ENCODE peak calls at places on chromosomes 13 and 19, in eight cellular contexts. O, C, I, V, L, G, W and E are unnamed samples.
A peak's percentile ranks its signal among the peaks of the same experiment; 100 is the strongest.

GRCh38 chr13:41200126-41200525 is 5.8 kb upstream of the KBTBD7 start:
- DNase-seq in O (no peak), C (no peak), I (no peak), V (no peak), L (no peak), G (no peak), W (no peak), E (no peak)

GRCh38 chr19:35955881-35956634 is 19.9 kb downstream of the LRFN3 start:
- DNase-seq in O (no peak), C (no peak), I (no peak), V (no peak), L (no peak), G (no peak), W (no peak), E (no peak)

GRCh38 chr19:48338253-48338755 is 13.0 kb downstream of the EMP3 start:
- DNase-seq in O (no peak), C (no peak), I (no peak), V (no peak), L (no peak), G (no peak), W (no peak), E (no peak)

GRCh38 chr19:43841990-43842389 is 14.9 kb downstream of the ZNF283 start:
- DNase-seq in O (no peak), C (no peak), I (no peak), V (no peak), L (no peak), G (no peak), W (no peak), E (no peak)

GRCh38 chr19:45769821-45770191 is 754 bp upstream of the SIX5 start:
- DNase-seq in O (no peak), C (peak; percentile 56), I (peak; percentile 83), V (peak; percentile 65), L (peak; percentile 79), G (no peak), W (no peak), E (no peak)

GRCh38 chr19:18439025-18439909 is 1.3 kb upstream of the ISYNA1 start:
- DNase-seq in O (no peak), C (no peak), I (no peak), V (no peak), L (no peak), G (no peak), W (no peak), E (no peak)

GRCh38 chr19:38734426-38735256 is 9.6 kb downstream of the CAPN12 start:
- DNase-seq in O (no peak), C (no peak), I (peak; percentile 68), V (peak; percentile 56), L (peak; percentile 62), G (no peak), W (no peak), E (no peak)

GRCh38 chr19:16121967-16122366 is 10.3 kb downstream of the RAB8A start:
- DNase-seq in O (no peak), C (no peak), I (no peak), V (no peak), L (peak; percentile 6), G (no peak), W (no peak), E (no peak)

GRCh38 chr19:30406220-30406944 is 34.2 kb downstream of the ZNF536 start:
- DNase-seq in O (no peak), C (peak; percentile 33), I (no peak), V (peak; percentile 16), L (no peak), G (no peak), W (no peak), E (peak; percentile 38)

GRCh38 chr19:30403583-30403982 is 31.4 kb downstream of the ZNF536 start:
- DNase-seq in O (no peak), C (no peak), I (no peak), V (no peak), L (no peak), G (no peak), W (no peak), E (no peak)

GRCh38 chr19:30407310-30407709 is 35.1 kb downstream of the ZNF536 start:
- DNase-seq in O (no peak), C (no peak), I (no peak), V (no peak), L (no peak), G (no peak), W (no peak), E (no peak)

GRCh38 chr19:30402790-30403189 is 30.6 kb downstream of the ZNF536 start:
- DNase-seq in O (no peak), C (no peak), I (no peak), V (no peak), L (no peak), G (no peak), W (no peak), E (no peak)
- H3K4me3 ChIP-seq in O (no peak overlapping the region), C (no peak overlapping the region), I (no peak overlapping the region), V (no peak overlapping the region), L (no peak overlapping the region), G (no peak overlapping the region), W (no peak overlapping the region), E (no peak overlapping the region)

GRCh38 chr13:99198630-99199029 is 2.0 kb upstream of the UBAC2 start:
- DNase-seq in O (no peak), C (no peak), I (no peak), V (no peak), L (no peak), G (no peak), W (no peak), E (no peak)

GRCh38 chr13:99197257-99197651 is 3.4 kb upstream of the UBAC2 start:
- DNase-seq in O (no peak), C (no peak), I (no peak), V (peak; percentile 60), L (no peak), G (no peak), W (no peak), E (no peak)

GRCh38 chr13:99203601-99204579 is 3.2 kb downstream of the UBAC2 start:
- DNase-seq in O (no peak), C (no peak), I (no peak), V (no peak), L (no peak), G (no peak), W (no peak), E (no peak)

GRCh38 chr13:99199541-99200432 is 867 bp upstream of the UBAC2 start:
- DNase-seq in O (no peak), C (no peak), I (peak; percentile 76), V (no peak), L (no peak), G (peak; percentile 39), W (no peak), E (no peak)

GRCh38 chr13:99200433-99201167 is at the start of gene UBAC2:
- DNase-seq in O (peak; percentile 82), C (peak; percentile 98), I (peak; percentile 97), V (peak; percentile 97), L (peak; percentile 98), G (peak; percentile 96), W (peak; percentile 83), E (peak; percentile 93)
- H3K4me1 ChIP-seq in O (peaks cover 12% of the 10 kb centered on the region), C (peaks cover 37% of the 10 kb centered on the region), I (peaks cover 12% of the 10 kb centered on the region), V (peaks cover 56% of the 10 kb centered on the region), L (peaks cover 26% of the 10 kb centered on the region), G (peaks cover 7% of the 10 kb centered on the region), W (peaks cover 46% of the 10 kb centered on the region), E (peaks cover 19% of the 10 kb centered on the region)

GRCh38 chr19:51341066-51341465 is 873 bp downstream of the VSIG10L start:
- DNase-seq in O (no peak), C (no peak), I (no peak), V (no peak), L (peak; percentile 46), G (no peak), W (no peak), E (no peak)

GRCh38 chr19:51339313-51339686 is 2.6 kb downstream of the VSIG10L start:
- DNase-seq in O (no peak), C (no peak), I (peak; percentile 72), V (no peak), L (no peak), G (no peak), W (no peak), E (no peak)

GRCh38 chr19:51338563-51339312 is 3.2 kb downstream of the VSIG10L start:
- DNase-seq in O (peak; percentile 66), C (peak; percentile 82), I (peak; percentile 92), V (peak; percentile 90), L (peak; percentile 85), G (peak; percentile 86), W (peak; percentile 56), E (peak; percentile 92)

GRCh38 chr19:51337861-51338562 is 3.9 kb downstream of the VSIG10L start:
- DNase-seq in O (no peak), C (no peak), I (no peak), V (no peak), L (peak; percentile 30), G (no peak), W (no peak), E (no peak)

DNA sequence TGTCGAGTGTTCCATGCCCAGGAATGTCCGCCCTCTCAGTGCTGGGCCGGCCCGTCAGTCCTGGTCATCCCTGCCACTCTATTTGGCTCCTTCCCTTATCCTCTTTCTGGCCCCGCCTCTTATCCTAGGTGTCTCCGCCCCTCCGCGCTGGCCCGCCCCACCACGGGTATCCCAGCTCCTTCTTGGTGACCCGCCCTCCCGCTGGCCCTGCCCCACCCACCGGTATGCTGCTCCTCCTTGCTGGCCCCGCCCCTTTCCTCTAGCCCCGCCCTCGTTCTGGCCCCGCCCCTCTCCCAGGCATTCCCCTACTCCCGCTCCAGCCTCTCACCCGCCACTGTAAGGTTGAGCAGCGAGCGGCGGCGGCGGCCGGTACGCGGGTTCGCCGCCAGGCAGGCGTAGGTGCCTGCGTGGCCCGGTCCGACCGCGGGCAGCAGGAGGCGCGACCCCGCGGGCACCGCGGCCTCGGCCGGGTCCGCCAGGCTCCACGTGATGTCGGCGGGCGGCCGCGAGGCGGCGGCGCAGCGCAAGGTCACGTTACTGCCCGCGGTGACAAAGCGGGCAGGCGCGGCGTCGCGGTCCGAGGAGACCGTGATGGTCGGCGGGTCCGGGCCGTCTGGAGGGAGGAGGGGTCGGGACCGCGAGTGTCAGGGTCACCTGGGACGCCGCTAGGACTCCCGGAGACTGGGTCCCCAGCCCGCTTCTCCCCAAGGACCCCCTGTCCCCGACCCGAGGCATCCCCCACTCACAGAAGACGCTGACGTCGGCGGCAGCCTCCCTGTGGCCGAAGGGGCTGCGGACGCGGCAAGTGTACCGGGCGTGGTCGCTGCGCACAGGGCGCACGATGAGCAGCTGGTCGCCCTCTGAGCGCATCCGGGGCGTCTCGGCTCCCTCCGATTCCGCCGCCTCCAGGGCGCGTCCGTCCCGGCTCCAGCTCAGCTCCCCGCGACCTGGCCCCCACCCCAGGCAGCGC is 2.0 kb downstream of the VSIG10L start:
- DNase-seq in O (peak; percentile 99), C (peak; percentile 99), I (peak; percentile 100), V (peak; percentile 99), L (peak; percentile 98), G (peak; percentile 97), W (peak; percentile 91), E (peak; percentile 100)
- TF ChIP-seq CTCF in O (peak; percentile 24), C (peak; percentile 21), I (no peak), V (peak; percentile 24), L (peak; percentile 22), G (peak; percentile 20), W (peak; percentile 9), E (no peak)

GRCh38 chr13:30848332-30849027 is 57.6 kb upstream of the MEDAG start:
- DNase-seq in O (no peak), C (no peak), I (no peak), V (no peak), L (no peak), G (no peak), W (no peak), E (no peak)

GRCh38 chr13:30846844-30847243 is 59.2 kb upstream of the MEDAG start:
- DNase-seq in O (no peak), C (no peak), I (no peak), V (no peak), L (no peak), G (no peak), W (no peak), E (no peak)

GRCh38 chr13:30846311-30846710 is 59.8 kb upstream of the MEDAG start:
- DNase-seq in O (no peak), C (no peak), I (no peak), V (no peak), L (no peak), G (no peak), W (no peak), E (no peak)

GRCh38 chr13:30849611-30850010 is 56.5 kb upstream of the MEDAG start:
- DNase-seq in O (no peak), C (no peak), I (no peak), V (no peak), L (no peak), G (no peak), W (no peak), E (no peak)

DNA sequence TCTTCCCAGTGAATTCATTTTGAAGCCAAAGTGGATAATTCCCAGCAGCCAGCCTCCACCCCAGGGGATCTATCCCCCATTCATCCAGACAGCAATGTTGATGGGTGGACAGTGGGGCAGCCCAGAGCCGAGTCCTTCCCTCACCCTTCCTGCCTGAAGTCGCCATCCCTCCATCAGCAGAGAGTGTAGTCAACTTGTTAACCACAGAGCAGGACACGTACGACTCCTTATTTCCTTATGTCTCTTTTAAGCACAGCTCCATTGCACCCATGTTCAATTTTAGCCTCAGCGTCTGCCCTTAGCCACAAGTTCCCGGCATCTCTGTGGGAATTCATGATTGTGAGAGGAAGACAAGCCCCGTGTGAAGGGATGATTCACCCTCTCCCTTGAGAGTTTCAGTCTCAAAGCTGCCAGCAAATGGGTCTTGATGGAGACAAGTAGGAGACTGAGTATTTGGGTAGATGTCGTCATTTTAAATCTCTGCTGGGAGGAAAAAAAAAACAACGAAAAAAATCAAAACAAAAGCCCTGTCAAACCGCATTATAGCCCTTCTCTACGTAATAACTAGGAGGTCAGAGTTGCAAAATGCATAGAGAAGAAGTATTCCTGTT is 58.3 kb upstream of the MEDAG start:
- DNase-seq in O (peak; percentile 54), C (no peak), I (peak; percentile 82), V (no peak), L (no peak), G (no peak), W (no peak), E (no peak)
- H3K4me3 ChIP-seq in O (peak overlapping the region; percentile 34), C (no peak overlapping the region), I (peak overlapping the region; percentile 17), V (no peak overlapping the region), L (no peak overlapping the region), G (no peak overlapping the region), W (no peak overlapping the region), E (no peak overlapping the region)